ENCODE peak calls at places on chromosome 21, in ten cellular contexts. G, E, B, Q, T, L, M, J, O and I are unnamed samples.

GRCh38 chr21:32206631-32207030 is 72.2 kb downstream of the MIS18A start:
- DNase-seq in E (no peak), O (no peak), Q (no peak), T (no peak), J (no peak), M (no peak), G (no peak), B (no peak), L (no peak), I (no peak)

GRCh38 chr21:17196619-17197018 is 316.2 kb upstream of the CXADR start:
- DNase-seq in B (no peak), J (no peak), L (no peak), Q (no peak), E (no peak), G (no peak), T (no peak), M (no peak), O (no peak), I (no peak)

GRCh38 chr21:33975548-33976081 is 60.0 kb upstream of the ATP5PO start:
- DNase-seq in T (peak), O (no peak), Q (peak), J (peak), E (peak), G (peak), L (no peak), B (no peak), M (peak), I (no peak)

GRCh38 chr21:45749974-45750373 is 106.4 kb downstream of the PCBP3 start:
- DNase-seq in L (no peak), B (no peak), O (no peak), E (no peak), T (no peak), Q (no peak), J (no peak), M (no peak), G (no peak), I (no peak)

GRCh38 chr21:46304955-46305354 is 18.7 kb downstream of the C21orf58 start:
- DNase-seq in L (peak), O (no peak), J (no peak), M (no peak), E (no peak), G (no peak), Q (no peak), B (no peak), T (no peak), I (no peak)

GRCh38 chr21:44461005-44461404 is 5.7 kb downstream of the LRRC3 start:
- DNase-seq in O (no peak), B (no peak), J (no peak), Q (no peak), M (no peak), T (no peak), E (no peak), L (no peak), G (no peak), I (no peak)

GRCh38 chr21:28771790-28772501 is 220.7 kb downstream of the LTN1 start:
- DNase-seq in T (peak), M (peak), Q (peak), B (no peak), L (no peak), E (no peak), G (no peak), J (peak), O (no peak), I (peak)

GRCh38 chr21:31184462-31184861 is 146.2 kb upstream of the KRTAP19-8 start:
- DNase-seq in O (peak), L (no peak), B (no peak), J (no peak), Q (no peak), M (no peak), T (no peak), G (no peak), E (peak), I (no peak)

GRCh38 chr21:38221594-38221993 is 35.2 kb upstream of the KCNJ15 start:
- DNase-seq in O (no peak), Q (no peak), M (peak), E (no peak), L (no peak), J (no peak), B (no peak), T (peak), G (no peak), I (peak)

GRCh38 chr21:46111857-46112730 is 14.2 kb downstream of the COL6A2 start:
- DNase-seq in L (peak), J (no peak), T (no peak), G (peak), O (no peak), M (no peak), Q (no peak), B (no peak), E (no peak), I (no peak)

GRCh38 chr21:45371092-45371491 is 33.9 kb upstream of the COL18A1 start:
- DNase-seq in E (no peak), M (no peak), G (no peak), L (no peak), O (no peak), T (no peak), B (no peak), J (no peak), Q (no peak), I (no peak)

GRCh38 chr21:36478207-36478701 is 1.7 kb downstream of the CLDN14 start:
- DNase-seq in Q (peak), T (peak), E (no peak), J (peak), O (no peak), L (no peak), M (peak), B (no peak), G (no peak), I (peak)